ENCODE peak calls at places on chromosomes 13 and 19, in four cellular contexts. Z is H9, W is H1, D is IMR-90. K is an unnamed sample.

GRCh38 chr13:19185865-19186645 is 4.4 kb upstream of the TUBA3C start:
- DNase-seq in D (no peak), Z (no peak), W (no peak), K (no peak)

GRCh38 chr19:53057904-53058579 is 13.5 kb downstream of the ERVV-2 start:
- DNase-seq in W (peak; percentile 90), Z (peak; percentile 83), D (no peak), K (peak; percentile 67)

GRCh38 chr13:33494596-33495214 is 209.2 kb upstream of the STARD13 start:
- DNase-seq in Z (no peak), W (no peak), D (peak; percentile 97), K (peak; percentile 86)

GRCh38 chr13:51717786-51718398 is 86.1 kb downstream of the DHRS12 start:
- DNase-seq in Z (no peak), D (peak; percentile 22), W (no peak), K (peak; percentile 12)

GRCh38 chr19:46818812-46819211 is 30.4 kb upstream of the SLC1A5 start:
- DNase-seq in W (peak; percentile 54), D (peak; percentile 33), Z (peak; percentile 43), K (peak; percentile 65)

GRCh38 chr13:109783815-109784589 is 2.4 kb downstream of the IRS2 start:
- DNase-seq in Z (peak; percentile 50), W (no peak), D (no peak), K (no peak)

GRCh38 chr19:55477905-55478304 is 1.5 kb downstream of the ZNF628 start:
- DNase-seq in Z (no peak), W (no peak), D (no peak), K (no peak)

GRCh38 chr13:110882972-110883371 is 31.9 kb downstream of the ANKRD10 start:
- DNase-seq in D (peak; percentile 77), Z (no peak), W (no peak), K (no peak)

GRCh38 chr19:44900328-44901244 is 5.0 kb upstream of the APOE start:
- DNase-seq in W (no peak), D (no peak), Z (no peak), K (no peak)

GRCh38 chr13:90493667-90494066 is 853.8 kb upstream of the MIR17HG start:
- DNase-seq in D (no peak), W (no peak), Z (no peak), K (no peak)

GRCh38 chr19:41366089-41366488 is 2.1 kb upstream of the B9D2 start:
- DNase-seq in D (no peak), W (no peak), Z (no peak), K (no peak)

GRCh38 chr13:23087884-23088283 is 92.9 kb upstream of the SGCG start:
- DNase-seq in W (peak; percentile 69), Z (peak; percentile 53), D (peak; percentile 20), K (peak; percentile 72)

GRCh38 chr13:110130431-110130830 is 176.5 kb downstream of the COL4A1 start:
- DNase-seq in Z (no peak), D (no peak), W (no peak), K (no peak)

GRCh38 chr19:15378529-15379082 is 981 bp downstream of the AKAP8 start:
- DNase-seq in W (no peak), D (peak; percentile 41), Z (no peak), K (peak; percentile 69)

GRCh38 chr19:13163609-13164364 is 13.6 kb downstream of the IER2 start:
- DNase-seq in W (peak; percentile 86), Z (peak; percentile 88), D (peak; percentile 83), K (peak; percentile 97)

GRCh38 chr13:78978381-78978998 is 319.5 kb upstream of the OBI1 start:
- DNase-seq in Z (no peak), W (no peak), D (peak; percentile 61), K (peak; percentile 60)

GRCh38 chr19:51372021-51372648 is 319 bp downstream of the NKG7 start:
- DNase-seq in Z (no peak), D (no peak), W (no peak), K (no peak)

GRCh38 chr13:49632156-49632555 is 3.8 kb downstream of the ARL11 start:
- DNase-seq in D (no peak), Z (no peak), W (no peak), K (no peak)

GRCh38 chr13:95707442-95708389 is 30.8 kb downstream of the DNAJC3 start:
- DNase-seq in W (no peak), Z (no peak), D (no peak), K (no peak)

GRCh38 chr13:20165417-20166257 is 4.8 kb upstream of the GJA3 start:
- DNase-seq in W (no peak), D (peak; percentile 74), Z (no peak), K (no peak)

GRCh38 chr19:13118424-13119193 is 545 bp downstream of the NACC1 start:
- DNase-seq in D (peak; percentile 31), Z (peak; percentile 96), W (peak; percentile 92), K (peak; percentile 94)

GRCh38 chr13:94712812-94713555 is 639 bp upstream of the SOX21 start:
- DNase-seq in D (peak; percentile 46), W (peak; percentile 76), Z (peak; percentile 64), K (peak; percentile 46)

GRCh38 chr19:39830406-39830805 is 3.6 kb downstream of the DYRK1B start:
- DNase-seq in D (no peak), W (no peak), Z (no peak), K (no peak)

GRCh38 chr13:21058361-21058760 is 3.0 kb downstream of the LATS2 start:
- DNase-seq in Z (no peak), W (no peak), D (no peak), K (no peak)

GRCh38 chr19:17052439-17052838 is 22.8 kb downstream of the HAUS8 start:
- DNase-seq in D (peak; percentile 59), W (peak; percentile 67), Z (peak; percentile 58), K (peak; percentile 70)

GRCh38 chr13:54636231-54636630 is 1607.6 kb downstream of the OLFM4 start:
- DNase-seq in W (no peak), Z (no peak), D (no peak), K (peak; percentile 47)

GRCh38 chr13:114199961-114200672 is 21.1 kb downstream of the CFAP97D2 start:
- DNase-seq in W (no peak), Z (no peak), D (no peak), K (no peak)

GRCh38 chr13:57631607-57632275 is at the start of gene PCDH17:
- DNase-seq in D (no peak), W (peak; percentile 76), Z (peak; percentile 68), K (peak; percentile 93)

GRCh38 chr19:10604460-10604980 is 17.4 kb upstream of the AP1M2 start:
- DNase-seq in W (no peak), Z (no peak), D (no peak), K (peak; percentile 69)

GRCh38 chr19:16596399-16596798 is 24.2 kb upstream of the SLC35E1 start:
- DNase-seq in W (no peak), Z (no peak), D (no peak), K (no peak)

GRCh38 chr19:35362261-35363000 is 4.2 kb downstream of the FFAR3 start:
- DNase-seq in Z (no peak), D (no peak), W (no peak), K (no peak)

GRCh38 chr13:23574421-23574820 is 4.2 kb downstream of the TNFRSF19 start:
- DNase-seq in D (no peak), W (no peak), Z (no peak), K (no peak)

GRCh38 chr13:107459430-107459829 is 755.9 kb downstream of the LIG4 start:
- DNase-seq in D (peak; percentile 85), Z (no peak), W (no peak), K (no peak)

GRCh38 chr19:31066385-31066784 is 282.9 kb downstream of the TSHZ3 start:
- DNase-seq in W (no peak), Z (no peak), D (peak; percentile 78), K (peak; percentile 42)

GRCh38 chr19:17468302-17469091 is 1.8 kb upstream of the SLC27A1 start:
- DNase-seq in D (no peak), Z (no peak), W (no peak), K (no peak)

GRCh38 chr13:35699805-35700204 is 223.3 kb upstream of the MAB21L1 start:
- DNase-seq in W (no peak), D (peak; percentile 66), Z (no peak), K (no peak)

GRCh38 chr19:49434907-49435577 is 6.3 kb downstream of the SLC17A7 start:
- DNase-seq in D (no peak), W (no peak), Z (no peak), K (no peak)

GRCh38 chr13:100361504-100361903 is 227.1 kb downstream of the GGACT start:
- DNase-seq in D (peak; percentile 62), W (no peak), Z (no peak), K (no peak)

GRCh38 chr19:57334191-57334590 is 13.9 kb downstream of the ZNF543 start:
- DNase-seq in D (peak; percentile 9), Z (no peak), W (no peak), K (no peak)

GRCh38 chr19:2993579-2993978 is 16.2 kb downstream of the TLE6 start:
- DNase-seq in W (no peak), D (no peak), Z (no peak), K (no peak)
- H4K5ac ChIP-seq in W (no peak overlapping the region), D (no peak overlapping the region), Z (no peak overlapping the region), K (no peak overlapping the region)

GRCh38 chr19:37931941-37932655 is 25.1 kb downstream of the SIPA1L3 start:
- DNase-seq in W (peak; percentile 78), D (peak; percentile 78), Z (peak; percentile 81), K (peak; percentile 87)
- H3K18ac ChIP-seq in W (peak overlapping the region; percentile 92), D (no peak overlapping the region), Z (peak overlapping the region; percentile 90), K (peak overlapping the region; percentile 33)

DNA sequence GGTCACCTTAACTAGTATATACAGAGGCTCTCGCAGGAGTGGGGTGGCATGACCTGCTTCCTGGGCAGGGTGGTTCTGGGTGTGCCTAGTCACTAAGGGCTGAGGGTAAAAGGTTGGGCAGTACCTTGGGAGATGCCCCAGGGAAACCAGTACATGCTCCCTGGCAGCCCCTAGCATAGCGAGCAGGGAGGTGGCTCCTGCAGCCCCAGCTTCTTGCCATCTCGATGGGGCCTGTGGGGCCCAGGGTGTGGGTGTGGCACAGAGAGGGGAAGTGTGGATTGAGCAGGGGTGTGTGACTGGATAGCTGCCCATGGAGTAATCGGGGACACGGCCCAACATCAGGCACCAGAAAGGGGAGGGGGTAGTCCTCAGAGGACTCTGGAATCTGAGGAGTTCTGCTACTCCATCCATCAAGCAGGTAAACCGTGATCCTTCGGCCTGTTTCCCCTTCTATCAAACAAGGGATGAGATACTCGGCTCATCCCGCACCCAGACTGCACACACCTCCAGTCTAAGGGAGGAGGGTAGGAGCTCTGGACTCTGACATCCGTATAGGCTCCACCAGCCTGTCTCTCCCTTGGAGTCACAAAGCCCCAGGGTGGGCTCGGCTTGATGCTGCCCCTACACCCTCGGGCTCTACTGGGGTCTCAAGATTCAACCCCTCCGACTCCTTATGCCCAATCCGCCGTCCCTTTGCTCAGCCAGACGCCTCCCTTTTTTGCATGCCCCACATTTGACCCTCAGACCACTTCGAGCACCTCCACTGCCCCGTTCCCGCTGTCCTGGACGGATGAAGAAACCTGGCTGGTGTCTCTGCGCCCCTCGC is 1.1 kb downstream of the ZBTB45 start:
- DNase-seq in Z (peak; percentile 32), D (no peak), W (no peak), K (no peak)
- H3K4me2 ChIP-seq in Z (peak overlapping the region; percentile 85), D (peak overlapping the region; percentile 94), W (peak overlapping the region; percentile 85), K (peak overlapping the region; percentile 91)

DNA sequence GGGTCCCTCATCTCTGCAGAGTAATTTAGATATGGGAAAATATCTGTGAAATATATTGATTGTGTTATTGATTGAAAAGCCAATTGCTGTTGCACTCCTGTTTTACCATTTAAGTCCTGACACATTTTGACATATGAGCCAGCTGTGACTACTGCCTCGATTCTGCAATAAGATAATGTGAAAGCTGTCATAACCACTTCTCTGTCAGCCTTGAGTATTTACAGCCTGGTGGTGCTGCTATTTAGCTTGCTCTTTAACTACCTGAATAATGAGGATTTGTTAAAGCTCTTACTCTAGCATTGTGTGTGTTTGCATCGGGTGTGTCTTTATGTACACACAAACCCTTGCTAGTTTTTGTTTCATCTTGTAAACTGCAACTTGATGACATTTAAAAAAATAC is 550.0 kb downstream of the DACH1 start:
- DNase-seq in D (no peak), W (no peak), Z (no peak), K (no peak)
- H4K5ac ChIP-seq in D (no peak overlapping the region), W (no peak overlapping the region), Z (no peak overlapping the region), K (no peak overlapping the region)